ENCODE peak calls at places on chromosomes 5 and 9, in eight cellular contexts. One of them, this sample, is unnamed.

GRCh38 chr5:172707285-172708182 is 63.5 kb downstream of the DUSP1 start:
- ATAC-seq in upper lobe of right lung: peak; percentile 68
- ATAC-seq in A549: peak; percentile 98
- ATAC-seq in left lung: peak; percentile 77
- ATAC-seq in heart left ventricle: peak; percentile 74
- ATAC-seq in K562: peak; percentile 90
- ATAC-seq in Panc1: peak; percentile 95
- ATAC-seq in lung: no peak
- ATAC-seq in this sample: peak; percentile 31

GRCh38 chr9:84007662-84008061 is 27.1 kb downstream of the RMI1 start:
- ATAC-seq in upper lobe of right lung: no peak
- ATAC-seq in A549: no peak
- ATAC-seq in left lung: no peak
- ATAC-seq in heart left ventricle: no peak
- ATAC-seq in K562: no peak
- ATAC-seq in Panc1: no peak
- ATAC-seq in lung: no peak
- ATAC-seq in this sample: no peak

GRCh38 chr9:129414377-129415021 is 206.4 kb downstream of the C9orf50 start:
- ATAC-seq in upper lobe of right lung: no peak
- ATAC-seq in A549: peak; percentile 57
- ATAC-seq in left lung: peak; percentile 14
- ATAC-seq in heart left ventricle: peak; percentile 3
- ATAC-seq in K562: peak; percentile 54
- ATAC-seq in Panc1: peak; percentile 35
- ATAC-seq in lung: no peak
- ATAC-seq in this sample: peak; percentile 19

GRCh38 chr9:257957-258356 is 43.3 kb downstream of the DOCK8 start:
- ATAC-seq in upper lobe of right lung: peak; percentile 97
- ATAC-seq in A549: no peak
- ATAC-seq in left lung: peak; percentile 98
- ATAC-seq in heart left ventricle: no peak
- ATAC-seq in K562: no peak
- ATAC-seq in Panc1: no peak
- ATAC-seq in lung: peak; percentile 41
- ATAC-seq in this sample: peak; percentile 66

GRCh38 chr5:171667341-171668096 is 118.1 kb upstream of the SMIM23 start:
- ATAC-seq in upper lobe of right lung: peak; percentile 76
- ATAC-seq in A549: no peak
- ATAC-seq in left lung: peak; percentile 85
- ATAC-seq in heart left ventricle: peak; percentile 96
- ATAC-seq in K562: no peak
- ATAC-seq in Panc1: no peak
- ATAC-seq in lung: peak; percentile 41
- ATAC-seq in this sample: peak; percentile 97

GRCh38 chr5:168022761-168023160 is 268.7 kb upstream of the WWC1 start:
- ATAC-seq in upper lobe of right lung: no peak
- ATAC-seq in A549: no peak
- ATAC-seq in left lung: no peak
- ATAC-seq in heart left ventricle: peak; percentile 76
- ATAC-seq in K562: no peak
- ATAC-seq in Panc1: no peak
- ATAC-seq in lung: no peak
- ATAC-seq in this sample: no peak

GRCh38 chr9:4803670-4804530 is 11.2 kb downstream of the RCL1 start:
- ATAC-seq in upper lobe of right lung: no peak
- ATAC-seq in A549: no peak
- ATAC-seq in left lung: no peak
- ATAC-seq in heart left ventricle: peak; percentile 68
- ATAC-seq in K562: no peak
- ATAC-seq in Panc1: no peak
- ATAC-seq in lung: no peak
- ATAC-seq in this sample: no peak

GRCh38 chr9:126334626-126335621 is 8.3 kb downstream of the MVB12B start:
- ATAC-seq in upper lobe of right lung: peak; percentile 76
- ATAC-seq in A549: peak; percentile 40
- ATAC-seq in left lung: peak; percentile 77
- ATAC-seq in heart left ventricle: peak; percentile 85
- ATAC-seq in K562: no peak
- ATAC-seq in Panc1: no peak
- ATAC-seq in lung: peak; percentile 62
- ATAC-seq in this sample: peak; percentile 63

GRCh38 chr5:56677693-56678092 is 137.7 kb upstream of the MAP3K1 start:
- ATAC-seq in upper lobe of right lung: peak; percentile 46
- ATAC-seq in A549: no peak
- ATAC-seq in left lung: peak; percentile 37
- ATAC-seq in heart left ventricle: no peak
- ATAC-seq in K562: no peak
- ATAC-seq in Panc1: no peak
- ATAC-seq in lung: no peak
- ATAC-seq in this sample: no peak

GRCh38 chr5:141475625-141476131 is at the start of gene PCDHGC3:
- ATAC-seq in upper lobe of right lung: peak; percentile 98
- ATAC-seq in A549: peak; percentile 100
- ATAC-seq in left lung: peak; percentile 98
- ATAC-seq in heart left ventricle: peak; percentile 99
- ATAC-seq in K562: peak; percentile 82
- ATAC-seq in Panc1: peak; percentile 99
- ATAC-seq in lung: peak; percentile 97
- ATAC-seq in this sample: peak; percentile 99
- TF ChIP-seq CTCF in upper lobe of right lung: peak; percentile 39
- TF ChIP-seq CTCF in A549: peak; percentile 25
- TF ChIP-seq CTCF in left lung: no peak
- TF ChIP-seq CTCF in heart left ventricle: peak; percentile 44
- TF ChIP-seq CTCF in K562: no peak
- TF ChIP-seq CTCF in Panc1: peak; percentile 65
- TF ChIP-seq CTCF in lung: peak; percentile 22
- TF ChIP-seq CTCF in this sample: peak; percentile 70

GRCh38 chr5:179860301-179860700 is 1.7 kb upstream of the MRNIP start:
- ATAC-seq in upper lobe of right lung: no peak
- ATAC-seq in A549: no peak
- ATAC-seq in left lung: no peak
- ATAC-seq in heart left ventricle: no peak
- ATAC-seq in K562: no peak
- ATAC-seq in Panc1: no peak
- ATAC-seq in lung: no peak
- ATAC-seq in this sample: no peak
- H3K4me3 ChIP-seq in upper lobe of right lung: no peak overlapping the region
- H3K4me3 ChIP-seq in A549: no peak overlapping the region
- H3K4me3 ChIP-seq in left lung: no peak overlapping the region
- H3K4me3 ChIP-seq in heart left ventricle: no peak overlapping the region
- H3K4me3 ChIP-seq in K562: no peak overlapping the region
- H3K4me3 ChIP-seq in Panc1: peak overlapping the region; percentile 89
- H3K4me3 ChIP-seq in lung: no peak overlapping the region
- H3K4me3 ChIP-seq in this sample: no peak overlapping the region

GRCh38 chr5:119315516-119315949 is 40.3 kb upstream of the TNFAIP8 start:
- ATAC-seq in upper lobe of right lung: peak; percentile 87
- ATAC-seq in A549: peak; percentile 91
- ATAC-seq in left lung: peak; percentile 66
- ATAC-seq in heart left ventricle: peak; percentile 72
- ATAC-seq in K562: peak; percentile 77
- ATAC-seq in Panc1: peak; percentile 77
- ATAC-seq in lung: peak; percentile 70
- ATAC-seq in this sample: no peak
- TF ChIP-seq CTCF in upper lobe of right lung: peak; percentile 31
- TF ChIP-seq CTCF in A549: peak; percentile 28
- TF ChIP-seq CTCF in left lung: no peak
- TF ChIP-seq CTCF in heart left ventricle: peak; percentile 15
- TF ChIP-seq CTCF in K562: peak; percentile 49
- TF ChIP-seq CTCF in Panc1: peak; percentile 33
- TF ChIP-seq CTCF in lung: peak; percentile 11
- TF ChIP-seq CTCF in this sample: no peak

GRCh38 chr5:102152906-102153787 is 142.9 kb downstream of the SLCO4C1 start:
- ATAC-seq in upper lobe of right lung: peak; percentile 71
- ATAC-seq in A549: peak; percentile 86
- ATAC-seq in left lung: peak; percentile 80
- ATAC-seq in heart left ventricle: no peak
- ATAC-seq in K562: no peak
- ATAC-seq in Panc1: peak; percentile 88
- ATAC-seq in lung: peak; percentile 65
- ATAC-seq in this sample: no peak

DNA sequence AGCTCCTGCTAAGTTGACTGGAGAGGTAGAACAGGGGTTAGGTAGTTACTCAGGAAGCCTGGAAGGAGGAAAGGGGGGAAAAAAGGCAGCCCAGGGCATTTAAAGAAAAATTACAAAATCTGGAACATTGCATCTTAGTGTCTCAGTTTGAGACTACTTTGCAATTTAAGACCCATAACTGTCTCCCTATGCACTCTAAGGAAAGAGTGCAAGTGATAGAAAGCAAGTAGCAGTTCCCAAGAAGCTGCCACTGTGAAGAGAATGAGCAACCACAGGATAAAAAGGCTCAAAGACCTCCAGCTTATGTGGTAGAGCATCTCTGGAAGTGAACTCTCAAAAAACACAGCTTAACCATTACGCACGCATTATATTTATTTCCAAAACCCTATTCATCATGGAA is 141.8 kb downstream of the SLCO4C1 start:
- ATAC-seq in upper lobe of right lung: no peak
- ATAC-seq in A549: no peak
- ATAC-seq in left lung: no peak
- ATAC-seq in heart left ventricle: no peak
- ATAC-seq in K562: no peak
- ATAC-seq in Panc1: no peak
- ATAC-seq in lung: no peak
- ATAC-seq in this sample: no peak
- H3K4me3 ChIP-seq in upper lobe of right lung: no peak overlapping the region
- H3K4me3 ChIP-seq in A549: no peak overlapping the region
- H3K4me3 ChIP-seq in left lung: no peak overlapping the region
- H3K4me3 ChIP-seq in heart left ventricle: no peak overlapping the region
- H3K4me3 ChIP-seq in K562: no peak overlapping the region
- H3K4me3 ChIP-seq in Panc1: no peak overlapping the region
- H3K4me3 ChIP-seq in lung: no peak overlapping the region
- H3K4me3 ChIP-seq in this sample: peak overlapping the region; percentile 41

GRCh38 chr9:29311221-29311620 is 1737.9 kb upstream of the C9orf72 start:
- ATAC-seq in upper lobe of right lung: no peak
- ATAC-seq in A549: peak; percentile 89
- ATAC-seq in left lung: no peak
- ATAC-seq in heart left ventricle: no peak
- ATAC-seq in K562: no peak
- ATAC-seq in Panc1: no peak
- ATAC-seq in lung: no peak
- ATAC-seq in this sample: no peak

GRCh38 chr9:29312327-29312726 is 1739.0 kb upstream of the C9orf72 start:
- ATAC-seq in upper lobe of right lung: no peak
- ATAC-seq in A549: no peak
- ATAC-seq in left lung: no peak
- ATAC-seq in heart left ventricle: no peak
- ATAC-seq in K562: no peak
- ATAC-seq in Panc1: no peak
- ATAC-seq in lung: no peak
- ATAC-seq in this sample: no peak
- TF ChIP-seq CTCF in upper lobe of right lung: no peak
- TF ChIP-seq CTCF in A549: no peak
- TF ChIP-seq CTCF in left lung: no peak
- TF ChIP-seq CTCF in heart left ventricle: no peak
- TF ChIP-seq CTCF in K562: no peak
- TF ChIP-seq CTCF in Panc1: no peak
- TF ChIP-seq CTCF in lung: no peak
- TF ChIP-seq CTCF in this sample: no peak

GRCh38 chr9:14272924-14273528 is 40.9 kb downstream of the NFIB start:
- ATAC-seq in upper lobe of right lung: no peak
- ATAC-seq in A549: peak; percentile 57
- ATAC-seq in left lung: no peak
- ATAC-seq in heart left ventricle: no peak
- ATAC-seq in K562: no peak
- ATAC-seq in Panc1: no peak
- ATAC-seq in lung: no peak
- ATAC-seq in this sample: no peak
- H3K4me3 ChIP-seq in upper lobe of right lung: no peak overlapping the region
- H3K4me3 ChIP-seq in A549: no peak overlapping the region
- H3K4me3 ChIP-seq in left lung: no peak overlapping the region
- H3K4me3 ChIP-seq in heart left ventricle: peak overlapping the region; percentile 24
- H3K4me3 ChIP-seq in K562: no peak overlapping the region
- H3K4me3 ChIP-seq in Panc1: no peak overlapping the region
- H3K4me3 ChIP-seq in lung: no peak overlapping the region
- H3K4me3 ChIP-seq in this sample: no peak overlapping the region

GRCh38 chr9:113436753-113437515 is 26.4 kb downstream of the C9orf43 start:
- ATAC-seq in upper lobe of right lung: no peak
- ATAC-seq in A549: peak; percentile 82
- ATAC-seq in left lung: no peak
- ATAC-seq in heart left ventricle: no peak
- ATAC-seq in K562: no peak
- ATAC-seq in Panc1: no peak
- ATAC-seq in lung: no peak
- ATAC-seq in this sample: no peak
- TF ChIP-seq CTCF in upper lobe of right lung: no peak
- TF ChIP-seq CTCF in A549: no peak
- TF ChIP-seq CTCF in left lung: no peak
- TF ChIP-seq CTCF in heart left ventricle: no peak
- TF ChIP-seq CTCF in K562: no peak
- TF ChIP-seq CTCF in Panc1: no peak
- TF ChIP-seq CTCF in lung: no peak
- TF ChIP-seq CTCF in this sample: no peak

DNA sequence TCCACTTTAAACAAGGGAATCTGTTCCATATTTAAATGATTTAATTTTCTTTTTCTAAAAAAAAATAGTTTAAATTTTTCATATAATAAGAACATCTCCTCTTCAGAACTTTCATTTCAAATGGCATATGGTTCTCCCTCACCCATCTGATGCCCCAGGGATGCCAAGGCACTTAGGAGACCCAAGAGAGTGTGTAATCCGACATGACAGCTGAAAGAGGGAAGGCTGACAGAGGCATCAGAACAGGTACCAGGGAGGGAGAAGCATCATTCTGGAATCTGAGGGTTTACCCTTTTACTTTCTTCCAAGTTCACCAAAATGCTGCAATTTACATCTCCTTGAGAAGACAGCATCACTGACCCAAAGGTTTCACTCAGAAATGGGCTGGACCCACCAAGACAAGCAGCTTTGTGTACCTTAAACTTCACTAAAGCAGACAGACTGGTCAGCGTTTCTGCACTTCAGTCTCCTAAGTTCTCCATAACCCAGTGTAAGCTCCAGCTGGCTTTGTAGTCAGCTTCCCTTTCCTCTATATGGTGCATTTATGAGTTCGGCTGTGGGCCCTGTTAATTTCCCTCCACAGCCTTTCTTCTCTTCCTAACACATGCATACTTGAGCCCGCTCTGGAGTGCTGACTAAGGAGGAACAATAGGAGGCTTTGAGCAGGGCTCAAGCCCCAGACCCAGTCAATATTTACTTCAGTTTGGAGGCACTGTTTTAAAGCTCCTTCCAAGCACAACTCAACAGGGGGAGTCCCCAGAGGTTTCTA is 17.7 kb downstream of the EFNA5 start:
- ATAC-seq in upper lobe of right lung: peak; percentile 47
- ATAC-seq in A549: peak; percentile 62
- ATAC-seq in left lung: peak; percentile 83
- ATAC-seq in heart left ventricle: peak; percentile 32
- ATAC-seq in K562: no peak
- ATAC-seq in Panc1: peak; percentile 60
- ATAC-seq in lung: peak; percentile 6
- ATAC-seq in this sample: no peak
- H3K4me3 ChIP-seq in upper lobe of right lung: no peak overlapping the region
- H3K4me3 ChIP-seq in A549: no peak overlapping the region
- H3K4me3 ChIP-seq in left lung: no peak overlapping the region
- H3K4me3 ChIP-seq in heart left ventricle: no peak overlapping the region
- H3K4me3 ChIP-seq in K562: no peak overlapping the region
- H3K4me3 ChIP-seq in Panc1: no peak overlapping the region
- H3K4me3 ChIP-seq in lung: no peak overlapping the region
- H3K4me3 ChIP-seq in this sample: no peak overlapping the region

This sample was measured in gastroesophageal sphincter.